ENCODE peak calls at places on chromosomes 3 and 15, in four cellular contexts. D is psoas muscle, Q is endodermal cell, L is astrocyte of the cerebellum. E is an unnamed sample.

GRCh38 chr15:70254186-70254974 is 156.7 kb upstream of the TLE3 start:
- DNase-seq in L (no peak), D (peak), Q (no peak), E (no peak)

GRCh38 chr3:188807002-188807401 is 364.8 kb upstream of the TPRG1 start:
- DNase-seq in D (no peak), L (no peak), Q (no peak), E (no peak)

GRCh38 chr3:152190636-152191183 is 78.0 kb upstream of the MBNL1 start:
- DNase-seq in D (no peak), Q (no peak), L (no peak), E (no peak)

GRCh38 chr3:188584958-188585689 is 431.2 kb downstream of the LPP start:
- DNase-seq in Q (no peak), D (no peak), L (no peak), E (no peak)

GRCh38 chr3:48612270-48612669 is 2.8 kb upstream of the UQCRC1 start:
- DNase-seq in D (no peak), Q (no peak), L (no peak), E (no peak)

GRCh38 chr3:190728574-190729246 is 133.8 kb downstream of the GMNC start:
- DNase-seq in D (no peak), Q (no peak), L (no peak), E (no peak)

GRCh38 chr15:81189583-81190283 is 6.9 kb upstream of the IL16 start:
- DNase-seq in D (peak), Q (no peak), L (no peak), E (peak)

GRCh38 chr15:80496101-80496500 is 91.9 kb downstream of the ARNT2 start:
- DNase-seq in Q (no peak), L (no peak), D (no peak), E (no peak)

GRCh38 chr3:185153861-185154629 is 1.2 kb upstream of the C3orf70 start:
- DNase-seq in Q (peak), D (no peak), L (peak), E (no peak)

GRCh38 chr3:148971819-148972218 is 19.5 kb upstream of the GYG1 start:
- DNase-seq in L (peak), Q (no peak), D (no peak), E (no peak)

GRCh38 chr15:91853501-91853967 is at the start of gene SLCO3A1:
- DNase-seq in Q (peak), L (no peak), D (peak), E (no peak)

GRCh38 chr3:160562952-160563351 is 2.4 kb downstream of the KPNA4 start:
- DNase-seq in L (no peak), D (no peak), Q (no peak), E (no peak)
- H3K4me3 ChIP-seq in L (no peak), D (peak), Q (peak), E (no peak)

GRCh38 chr15:75197062-75197630 is 4.5 kb upstream of the C15orf39 start:
- DNase-seq in L (no peak), D (no peak), Q (no peak), E (no peak)

GRCh38 chr15:75199347-75199976 is 2.2 kb upstream of the C15orf39 start:
- DNase-seq in D (no peak), Q (no peak), L (no peak), E (no peak)

GRCh38 chr15:75200391-75200764 is 1.3 kb upstream of the C15orf39 start:
- DNase-seq in Q (no peak), D (no peak), L (no peak), E (no peak)

GRCh38 chr15:75200765-75201608 is 695 bp upstream of the C15orf39 start:
- DNase-seq in Q (peak), D (no peak), L (no peak), E (no peak)

DNA sequence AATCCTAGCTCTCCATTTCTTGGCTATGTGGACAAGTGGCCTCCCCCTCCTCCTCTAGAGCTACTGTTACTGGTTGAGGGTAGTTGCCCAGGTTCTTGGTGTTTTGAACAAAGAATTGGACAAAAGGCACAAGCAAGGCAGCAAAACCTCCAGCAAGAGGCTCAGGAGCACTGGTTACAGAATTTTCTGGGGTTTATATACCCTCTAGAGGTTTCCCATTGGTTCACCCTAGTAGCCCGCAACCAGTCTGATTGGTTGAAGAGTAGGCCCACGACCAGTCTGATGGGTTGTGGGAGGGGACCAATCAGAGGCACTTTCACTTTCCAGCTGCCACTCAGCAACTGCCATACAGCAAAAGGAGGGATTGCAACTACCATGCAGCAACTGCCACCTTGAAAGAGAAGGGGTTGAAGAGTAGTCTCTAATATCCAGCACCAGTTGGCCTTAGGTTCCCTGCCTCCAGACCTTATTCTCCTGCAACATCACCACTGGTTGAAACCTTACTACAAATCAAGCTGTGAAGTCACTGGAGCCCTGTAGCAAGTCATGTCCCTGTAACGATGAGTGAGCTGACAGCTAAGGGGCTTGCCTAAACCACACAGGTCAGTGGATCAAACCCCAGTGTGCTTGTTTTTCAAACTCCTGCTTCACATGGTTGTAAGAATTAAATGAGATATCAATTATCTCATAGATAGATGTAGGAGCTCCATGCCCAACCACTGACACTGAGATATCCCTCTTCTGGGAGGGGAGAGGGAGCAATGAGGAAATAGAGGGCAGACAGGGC is 2.9 kb upstream of the C15orf39 start:
- DNase-seq in L (no peak), D (no peak), Q (peak), E (no peak)
- H3K4me3 ChIP-seq in L (no peak), D (no peak), Q (no peak), E (no peak)

DNA sequence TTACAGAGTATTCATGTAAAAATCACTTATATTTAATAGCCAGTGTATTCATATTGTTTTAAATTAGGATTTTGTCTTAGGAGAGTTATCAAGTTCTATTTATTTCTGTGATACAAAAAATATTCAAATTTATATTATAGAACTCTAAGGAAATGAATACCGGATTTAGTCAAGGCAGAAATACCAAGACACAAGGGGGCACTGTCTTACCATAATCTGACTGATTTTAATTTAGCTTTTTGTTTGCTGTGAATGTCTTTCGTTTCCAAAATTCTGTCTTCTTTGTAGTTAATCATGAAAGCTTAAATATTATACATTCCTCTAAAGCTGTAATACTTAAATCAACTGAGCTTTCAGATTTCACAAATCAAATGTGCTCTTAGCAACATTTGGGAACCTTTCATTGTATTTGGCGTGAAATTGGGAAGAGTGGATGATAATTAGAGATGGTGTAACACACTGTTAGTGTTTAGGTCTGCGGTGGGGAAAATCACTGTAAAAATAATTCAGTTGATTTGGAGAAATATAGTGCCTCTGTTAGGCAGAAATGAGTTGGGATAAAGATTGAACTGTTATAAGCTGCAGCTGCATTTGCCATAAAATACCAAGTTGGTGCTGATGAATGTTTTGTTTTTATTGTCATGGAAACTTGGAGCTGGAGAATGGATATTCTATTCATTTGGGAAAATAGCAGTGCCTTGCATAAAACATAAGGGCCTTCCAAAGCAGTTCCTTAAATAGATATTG is 228.1 kb downstream of the TCF12 start:
- DNase-seq in D (no peak), L (peak), Q (no peak), E (no peak)
- H3K4me3 ChIP-seq in D (peak), L (no peak), Q (no peak), E (no peak)

GRCh38 chr3:172516318-172517214 is 6.7 kb downstream of the TNFSF10 start:
- DNase-seq in L (peak), Q (no peak), D (no peak), E (no peak)
- H3K4me3 ChIP-seq in L (no peak), Q (no peak), D (no peak), E (no peak)

GRCh38 chr15:88906130-88906529 is 7.0 kb downstream of the MFGE8 start:
- DNase-seq in D (no peak), Q (no peak), L (no peak), E (no peak)

GRCh38 chr15:88907111-88907510 is 6.1 kb downstream of the MFGE8 start:
- DNase-seq in L (no peak), Q (no peak), D (no peak), E (no peak)

GRCh38 chr15:88908697-88909621 is 4.2 kb downstream of the MFGE8 start:
- DNase-seq in L (no peak), Q (no peak), D (no peak), E (no peak)

GRCh38 chr15:88906551-88906950 is 6.6 kb downstream of the MFGE8 start:
- DNase-seq in D (no peak), Q (no peak), L (no peak), E (no peak)

DNA sequence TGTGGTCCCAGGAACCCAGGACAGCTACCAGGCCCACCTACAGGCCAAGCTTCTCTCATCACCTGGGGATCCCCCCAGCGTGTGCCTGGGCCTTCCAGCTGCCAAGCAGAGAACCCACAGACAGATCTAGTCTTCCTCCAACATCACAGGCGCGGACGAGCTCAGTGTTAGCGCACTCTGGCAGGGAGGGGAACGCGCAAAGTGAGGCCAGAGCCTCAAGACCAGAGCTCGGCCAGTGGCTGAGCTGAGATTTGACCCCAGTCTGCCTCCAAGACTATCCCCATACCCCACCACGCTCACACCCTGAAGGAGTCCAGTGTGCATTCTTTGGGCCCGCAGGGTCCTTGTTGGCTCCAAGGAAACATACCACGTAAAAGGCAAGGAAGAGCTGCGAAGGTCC is 5.1 kb downstream of the MFGE8 start:
- DNase-seq in D (no peak), L (no peak), Q (no peak), E (no peak)
- H3K4me3 ChIP-seq in D (peak), L (no peak), Q (no peak), E (no peak)

GRCh38 chr15:100113351-100114075 is 228.3 kb downstream of the ADAMTS17 start:
- DNase-seq in D (no peak), Q (no peak), L (no peak), E (no peak)

GRCh38 chr15:100114526-100114925 is 227.2 kb downstream of the ADAMTS17 start:
- DNase-seq in D (no peak), Q (no peak), L (no peak), E (no peak)

GRCh38 chr15:100115066-100115710 is 226.6 kb downstream of the ADAMTS17 start:
- DNase-seq in Q (no peak), D (no peak), L (no peak), E (no peak)

GRCh38 chr15:100112636-100113305 is 229.0 kb downstream of the ADAMTS17 start:
- DNase-seq in Q (no peak), D (no peak), L (no peak), E (no peak)

DNA sequence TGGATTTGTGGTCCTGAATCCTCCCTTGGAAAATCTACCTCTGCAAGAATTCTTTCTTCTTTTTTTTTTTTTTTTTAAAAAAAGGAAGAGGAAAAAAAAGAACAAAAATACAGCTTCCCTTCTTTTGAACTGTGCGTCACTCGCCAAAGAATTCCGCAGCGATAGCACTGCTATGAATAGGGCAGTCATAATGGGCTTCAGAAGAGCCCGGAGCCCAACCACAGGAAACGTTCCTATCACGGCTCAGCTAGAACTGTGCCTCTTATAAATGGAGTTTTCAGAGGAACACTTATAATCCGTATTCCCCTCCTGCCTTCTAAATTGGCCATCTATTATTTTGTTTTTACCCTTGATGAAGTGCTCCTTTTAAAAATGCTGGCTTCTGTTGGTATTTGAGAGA is 227.7 kb downstream of the ADAMTS17 start:
- DNase-seq in Q (no peak), D (peak), L (peak), E (peak)
- H3K4me3 ChIP-seq in Q (no peak), D (peak), L (peak), E (no peak)

GRCh38 chr3:172365028-172365567 is 83.2 kb downstream of the GHSR start:
- DNase-seq in D (no peak), L (no peak), Q (no peak), E (no peak)
- H3K4me3 ChIP-seq in D (no peak), L (no peak), Q (no peak), E (no peak)

GRCh38 chr3:111541911-111542483 is at the start of gene CD96:
- DNase-seq in D (no peak), Q (no peak), L (peak), E (no peak)
- H3K4me3 ChIP-seq in D (no peak), Q (no peak), L (no peak), E (no peak)

GRCh38 chr15:66840615-66841014 is 138.6 kb downstream of the SMAD6 start:
- DNase-seq in D (no peak), L (no peak), Q (no peak), E (no peak)

GRCh38 chr15:66843581-66843980 is 141.5 kb downstream of the SMAD6 start:
- DNase-seq in L (no peak), D (no peak), Q (no peak), E (no peak)

GRCh38 chr15:66842710-66843441 is 140.8 kb downstream of the SMAD6 start:
- DNase-seq in L (no peak), Q (peak), D (peak), E (no peak)

GRCh38 chr15:66844041-66844746 is 142.2 kb downstream of the SMAD6 start:
- DNase-seq in D (no peak), L (no peak), Q (no peak), E (no peak)

DNA sequence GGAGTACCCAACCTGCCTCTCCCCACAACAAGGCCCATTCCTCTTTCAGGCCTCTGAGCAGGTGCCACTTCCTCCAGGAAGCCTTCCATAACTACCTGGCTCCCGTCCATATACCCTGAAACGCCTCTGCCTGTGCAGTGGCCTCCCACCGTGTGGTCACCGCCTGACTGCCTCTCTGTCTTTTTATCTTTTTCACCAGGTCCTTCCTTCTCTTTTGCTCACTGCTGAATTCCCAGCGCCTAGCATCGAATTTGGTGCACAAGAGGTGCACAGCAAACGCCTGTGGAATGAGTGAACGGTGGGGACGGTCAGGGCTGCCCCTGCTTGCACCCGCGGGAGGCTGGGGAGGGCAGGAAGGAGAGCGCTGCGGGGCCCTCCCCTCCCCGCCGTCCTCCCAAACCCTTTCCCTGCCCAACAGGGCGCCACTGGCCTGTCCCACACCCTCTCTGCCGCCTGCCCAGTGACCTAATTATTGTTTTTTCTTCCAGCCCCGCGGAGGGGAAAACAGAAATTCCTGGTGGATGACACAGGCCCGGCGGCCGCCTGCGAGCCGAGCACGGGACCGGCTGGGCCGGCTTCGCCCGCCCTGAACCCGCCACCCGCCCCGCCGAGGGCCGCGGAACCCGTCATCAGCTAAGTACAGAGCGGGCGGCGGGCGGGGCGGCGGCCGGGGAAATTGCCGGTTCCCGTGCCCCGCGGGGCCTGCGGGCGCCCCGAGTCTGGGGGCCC is 140.1 kb downstream of the SMAD6 start:
- DNase-seq in D (peak), L (peak), Q (peak), E (peak)
- H3K4me3 ChIP-seq in D (peak), L (peak), Q (peak), E (peak)